ENCODE peak calls at places on chromosomes 13 and 19, in six cellular contexts. One of them, this sample, is unnamed.

GRCh38 chr13:44884076-44884729 is 105.1 kb downstream of the NUFIP1 start:
- DNase-seq in hypothalamus: no peak
- DNase-seq in NCI-H1105: no peak
- DNase-seq in astrocyte: peak
- DNase-seq in CD4-positive, CD25-positive, alpha-beta regulatory T cell: no peak
- DNase-seq in neural progenitor cell: no peak
- DNase-seq in this sample: no peak

GRCh38 chr19:8221161-8221560 is 12.0 kb downstream of the CERS4 start:
- DNase-seq in hypothalamus: peak
- DNase-seq in NCI-H1105: no peak
- DNase-seq in astrocyte: no peak
- DNase-seq in CD4-positive, CD25-positive, alpha-beta regulatory T cell: no peak
- DNase-seq in neural progenitor cell: no peak
- DNase-seq in this sample: peak

GRCh38 chr19:5624154-5624663 is 1.3 kb downstream of the SAFB start:
- DNase-seq in hypothalamus: peak
- DNase-seq in NCI-H1105: no peak
- DNase-seq in astrocyte: peak
- DNase-seq in CD4-positive, CD25-positive, alpha-beta regulatory T cell: no peak
- DNase-seq in neural progenitor cell: peak
- DNase-seq in this sample: no peak

GRCh38 chr13:106103779-106104178 is 431.7 kb downstream of the EFNB2 start:
- DNase-seq in hypothalamus: no peak
- DNase-seq in NCI-H1105: no peak
- DNase-seq in astrocyte: peak
- DNase-seq in CD4-positive, CD25-positive, alpha-beta regulatory T cell: no peak
- DNase-seq in neural progenitor cell: no peak
- DNase-seq in this sample: no peak

GRCh38 chr19:35454663-35455062 is 6.6 kb downstream of the FFAR2 start:
- DNase-seq in hypothalamus: no peak
- DNase-seq in NCI-H1105: no peak
- DNase-seq in astrocyte: no peak
- DNase-seq in CD4-positive, CD25-positive, alpha-beta regulatory T cell: no peak
- DNase-seq in neural progenitor cell: no peak
- DNase-seq in this sample: no peak

GRCh38 chr19:53177986-53178385 is 15.2 kb downstream of the ZNF665 start:
- DNase-seq in hypothalamus: no peak
- DNase-seq in NCI-H1105: no peak
- DNase-seq in astrocyte: no peak
- DNase-seq in CD4-positive, CD25-positive, alpha-beta regulatory T cell: no peak
- DNase-seq in neural progenitor cell: no peak
- DNase-seq in this sample: no peak

GRCh38 chr13:111115841-111116500 is 861 bp downstream of the ARHGEF7 start:
- DNase-seq in hypothalamus: peak
- DNase-seq in NCI-H1105: peak
- DNase-seq in astrocyte: peak
- DNase-seq in CD4-positive, CD25-positive, alpha-beta regulatory T cell: no peak
- DNase-seq in neural progenitor cell: peak
- DNase-seq in this sample: peak

GRCh38 chr19:5452594-5453565 is 2.3 kb upstream of the ZNRF4 start:
- DNase-seq in hypothalamus: no peak
- DNase-seq in NCI-H1105: no peak
- DNase-seq in astrocyte: no peak
- DNase-seq in CD4-positive, CD25-positive, alpha-beta regulatory T cell: no peak
- DNase-seq in neural progenitor cell: peak
- DNase-seq in this sample: no peak

GRCh38 chr13:33351324-33351723 is 65.8 kb upstream of the STARD13 start:
- DNase-seq in hypothalamus: no peak
- DNase-seq in NCI-H1105: no peak
- DNase-seq in astrocyte: peak
- DNase-seq in CD4-positive, CD25-positive, alpha-beta regulatory T cell: no peak
- DNase-seq in neural progenitor cell: no peak
- DNase-seq in this sample: no peak

GRCh38 chr19:1748115-1748702 is 5.1 kb upstream of the ONECUT3 start:
- DNase-seq in hypothalamus: no peak
- DNase-seq in NCI-H1105: no peak
- DNase-seq in astrocyte: no peak
- DNase-seq in CD4-positive, CD25-positive, alpha-beta regulatory T cell: no peak
- DNase-seq in neural progenitor cell: no peak
- DNase-seq in this sample: no peak

GRCh38 chr13:88622362-88622973 is 951.3 kb downstream of the SLITRK5 start:
- DNase-seq in hypothalamus: no peak
- DNase-seq in NCI-H1105: no peak
- DNase-seq in astrocyte: no peak
- DNase-seq in CD4-positive, CD25-positive, alpha-beta regulatory T cell: no peak
- DNase-seq in neural progenitor cell: no peak
- DNase-seq in this sample: no peak